ENCODE peak calls at places on chromosomes 12 and 14, in ten cellular contexts. D is occipital lobe; Y is AG09319; Z is amygdala; B is Jurkat, Clone E6-1; W is substantia nigra; F is astrocyte of the spinal cord; U is EL; A is activated CD4-positive, alpha-beta T cell treated with anti-CD3 and anti-CD28 coated beads, Interleukin-2, amount 50 U/mL, for 4 hours; O is activated CD8-positive, alpha-beta memory T cell treated with anti-CD3 and anti-CD28 coated beads for 1 hour. H is an unnamed sample.

GRCh38 chr14:68924392-68925158 is 54.5 kb downstream of the ACTN1 start:
- DNase-seq in D (no peak), Y (no peak), Z (no peak), B (no peak), W (no peak), F (no peak), U (peak; percentile 77), A (no peak), O (no peak), H (no peak)

GRCh38 chr14:101564444-101564776 is 3.1 kb downstream of the DIO3 start:
- DNase-seq in D (no peak), Y (no peak), Z (no peak), B (no peak), W (no peak), F (no peak), U (no peak), A (no peak), O (no peak), H (no peak)

GRCh38 chr12:16526693-16527092 is 79.3 kb downstream of the LMO3 start:
- DNase-seq in D (no peak), Y (peak; percentile 73), Z (no peak), B (no peak), W (no peak), F (peak; percentile 64), U (peak; percentile 0), A (no peak), O (no peak), H (no peak)

GRCh38 chr12:712172-712863 is 40.1 kb upstream of the WNK1 start:
- DNase-seq in D (peak; percentile 57), Y (no peak), Z (peak; percentile 18), B (no peak), W (peak; percentile 10), F (peak; percentile 57), U (no peak), A (no peak), O (no peak), H (no peak)

GRCh38 chr12:90497923-90498545 is 456.9 kb downstream of the CCER1 start:
- DNase-seq in D (no peak), Y (no peak), Z (no peak), B (no peak), W (no peak), F (no peak), U (no peak), A (no peak), O (no peak), H (no peak)

GRCh38 chr14:101248056-101248725 is 313.1 kb upstream of the DIO3 start:
- DNase-seq in D (no peak), Y (no peak), Z (no peak), B (no peak), W (no peak), F (no peak), U (no peak), A (no peak), O (no peak), H (no peak)

GRCh38 chr14:96191355-96191754 is 13.3 kb upstream of the BDKRB2 start:
- DNase-seq in D (no peak), Y (no peak), Z (no peak), B (no peak), W (no peak), F (no peak), U (no peak), A (no peak), O (no peak), H (no peak)

GRCh38 chr14:88948199-88948598 is 123.7 kb downstream of the TTC8 start:
- DNase-seq in D (no peak), Y (no peak), Z (no peak), B (no peak), W (no peak), F (no peak), U (no peak), A (no peak), O (no peak), H (no peak)

GRCh38 chr12:32196250-32197198 is 89.9 kb downstream of the BICD1 start:
- DNase-seq in D (no peak), Y (no peak), Z (no peak), B (no peak), W (no peak), F (no peak), U (no peak), A (no peak), O (no peak), H (no peak)

GRCh38 chr12:89339531-89339930 is 12.8 kb downstream of the DUSP6 start:
- DNase-seq in D (no peak), Y (no peak), Z (no peak), B (no peak), W (no peak), F (no peak), U (no peak), A (no peak), O (no peak), H (no peak)

GRCh38 chr14:51176819-51177218 is 63.2 kb upstream of the TMX1 start:
- DNase-seq in D (no peak), Y (no peak), Z (no peak), B (no peak), W (no peak), F (no peak), U (no peak), A (no peak), O (no peak), H (no peak)

H was measured in activated naive CD8-positive, alpha-beta T cell treated with anti-CD3 and anti-CD28 coated beads, Interleukin-2, amount 10 ng/mL, durations not matched to agents 7 days and 5 days.